ENCODE peak calls at places on chromosomes 7 and 10, in six cellular contexts. T is prostate gland, J is IMR-90, K is pancreas, H is heart left ventricle, A is psoas muscle. R is an unnamed sample.

GRCh38 chr10:19302117-19302516 is 253.5 kb downstream of the MALRD1 start:
- DNase-seq in T (no peak), J (peak; percentile 90), K (no peak), H (no peak), A (no peak), R (no peak)

GRCh38 chr7:40879941-40880558 is 745.2 kb downstream of the SUGCT start:
- DNase-seq in T (no peak), J (no peak), K (no peak), H (no peak), A (no peak), R (no peak)

GRCh38 chr10:77553966-77554365 is 83.6 kb downstream of the KCNMA1 start:
- DNase-seq in T (no peak), J (no peak), K (no peak), H (no peak), A (no peak), R (no peak)

GRCh38 chr7:151876112-151876898 is 610 bp downstream of the PRKAG2 start:
- DNase-seq in T (peak; percentile 84), J (no peak), K (peak; percentile 77), H (peak; percentile 53), A (peak; percentile 78), R (peak; percentile 91)

GRCh38 chr7:94087664-94088352 is 83.7 kb upstream of the BET1 start:
- DNase-seq in T (peak; percentile 36), J (peak; percentile 85), K (peak; percentile 62), H (peak; percentile 29), A (no peak), R (no peak)

GRCh38 chr7:140137078-140137477 is 39.7 kb downstream of the KDM7A start:
- DNase-seq in T (no peak), J (no peak), K (no peak), H (no peak), A (no peak), R (no peak)

GRCh38 chr7:46007990-46008643 is 87.0 kb upstream of the IGFBP3 start:
- DNase-seq in T (no peak), J (no peak), K (peak; percentile 27), H (no peak), A (no peak), R (no peak)

GRCh38 chr7:151711906-151712771 is 164.8 kb downstream of the PRKAG2 start:
- DNase-seq in T (no peak), J (no peak), K (no peak), H (no peak), A (no peak), R (no peak)

GRCh38 chr10:96703358-96703757 is 17.0 kb downstream of the PIK3AP1 start:
- DNase-seq in T (no peak), J (no peak), K (no peak), H (no peak), A (no peak), R (no peak)

GRCh38 chr10:95341716-95342130 is 50.9 kb upstream of the PDLIM1 start:
- DNase-seq in T (no peak), J (peak; percentile 72), K (no peak), H (no peak), A (no peak), R (no peak)

GRCh38 chr7:112112822-112113255 is 93.4 kb downstream of the DOCK4 start:
- DNase-seq in T (no peak), J (peak; percentile 54), K (no peak), H (no peak), A (no peak), R (no peak)
- H3K4me3 ChIP-seq in T (no peak overlapping the region), J (no peak overlapping the region), K (no peak overlapping the region), H (no peak overlapping the region), A (no peak overlapping the region), R (no peak overlapping the region)

GRCh38 chr7:64934478-64934877 is 31.4 kb downstream of the ZNF273 start:
- DNase-seq in T (no peak), J (no peak), K (no peak), H (no peak), A (no peak), R (no peak)
- H3K9me3 ChIP-seq in T (no peaks in the 10 kb centered on the region), J (peaks cover 2% of the 10 kb centered on the region), K (no peaks in the 10 kb centered on the region), H (peaks cover 11% of the 10 kb centered on the region), A (peaks cover 25% of the 10 kb centered on the region), R (peaks cover 44% of the 10 kb centered on the region)

DNA sequence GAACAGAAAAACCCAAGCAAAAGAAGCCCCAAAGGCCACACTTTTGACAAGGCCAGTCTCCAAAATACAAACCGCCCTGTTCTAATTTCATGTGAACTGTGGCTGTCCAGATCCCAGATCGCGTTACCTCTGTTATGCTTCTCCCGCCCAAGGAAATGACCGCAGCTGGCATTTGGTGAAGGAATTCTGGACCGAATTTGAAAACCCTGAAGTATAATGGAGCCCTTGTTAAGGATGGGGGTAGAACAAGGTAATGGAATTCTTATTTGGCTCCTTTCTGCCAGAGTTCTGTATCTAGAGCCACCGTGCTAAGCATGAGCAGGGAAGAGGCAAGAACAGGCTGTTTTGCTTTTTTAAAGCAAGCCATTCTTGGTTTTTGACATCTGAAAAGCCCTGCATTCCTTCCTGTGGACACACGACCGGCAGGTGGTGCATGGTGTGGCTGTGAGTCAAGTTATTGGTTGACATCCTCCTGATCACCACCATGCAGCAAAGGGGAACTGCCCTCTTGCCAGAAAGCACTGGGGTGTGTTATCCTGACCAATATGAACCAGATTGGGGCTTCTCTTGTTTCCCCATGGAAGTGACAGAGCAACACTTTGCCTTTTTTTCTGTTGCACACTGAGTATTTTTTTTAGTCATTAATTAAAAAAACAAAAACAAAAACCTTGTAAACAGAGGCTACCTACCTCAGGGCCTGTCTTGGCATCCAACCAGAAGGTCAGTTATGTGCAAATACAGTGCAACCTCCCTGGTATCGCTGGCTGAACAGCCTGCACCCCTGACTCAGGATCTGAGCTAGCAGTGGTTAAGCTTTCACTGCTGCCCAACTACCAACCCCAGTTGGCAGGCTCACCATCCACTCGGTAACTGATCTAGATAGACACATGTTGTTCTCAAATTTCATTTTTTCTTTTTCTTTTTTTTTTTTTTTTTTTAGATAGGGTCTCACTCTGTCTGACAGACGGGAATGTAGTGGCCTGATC is 14.2 kb downstream of the UCMA start:
- DNase-seq in T (no peak), J (peak; percentile 7), K (no peak), H (no peak), A (peak; percentile 20), R (peak; percentile 56)
- TF ChIP-seq CTCF in T (no peak), J (no peak), K (no peak), H (no peak), A (peak; percentile 16), R (no peak)

GRCh38 chr7:68684246-68684850 is 913.9 kb upstream of the AUTS2 start:
- DNase-seq in T (no peak), J (peak; percentile 17), K (no peak), H (no peak), A (no peak), R (no peak)
- H3K4me3 ChIP-seq in T (no peak overlapping the region), J (no peak overlapping the region), K (no peak overlapping the region), H (no peak overlapping the region), A (no peak overlapping the region), R (no peak overlapping the region)

GRCh38 chr7:158430308-158431034 is 157.2 kb downstream of the PTPRN2 start:
- DNase-seq in T (no peak), J (no peak), K (no peak), H (no peak), A (no peak), R (no peak)

GRCh38 chr7:158431055-158431940 is 156.3 kb downstream of the PTPRN2 start:
- DNase-seq in T (no peak), J (no peak), K (no peak), H (no peak), A (no peak), R (no peak)

GRCh38 chr7:158428842-158429753 is 158.5 kb downstream of the PTPRN2 start:
- DNase-seq in T (peak; percentile 34), J (no peak), K (no peak), H (no peak), A (no peak), R (peak; percentile 16)

GRCh38 chr7:158431941-158432347 is 155.7 kb downstream of the PTPRN2 start:
- DNase-seq in T (peak; percentile 43), J (peak; percentile 28), K (no peak), H (no peak), A (peak; percentile 54), R (peak; percentile 50)

GRCh38 chr7:158432369-158433270 is 155.0 kb downstream of the PTPRN2 start:
- DNase-seq in T (peak; percentile 76), J (no peak), K (no peak), H (no peak), A (no peak), R (peak; percentile 86)
- H3K9me3 ChIP-seq in T (no peaks in the 10 kb centered on the region), J (peaks cover 46% of the 10 kb centered on the region), K (no peaks in the 10 kb centered on the region), H (no peaks in the 10 kb centered on the region), A (no peaks in the 10 kb centered on the region), R (no peaks in the 10 kb centered on the region)

DNA sequence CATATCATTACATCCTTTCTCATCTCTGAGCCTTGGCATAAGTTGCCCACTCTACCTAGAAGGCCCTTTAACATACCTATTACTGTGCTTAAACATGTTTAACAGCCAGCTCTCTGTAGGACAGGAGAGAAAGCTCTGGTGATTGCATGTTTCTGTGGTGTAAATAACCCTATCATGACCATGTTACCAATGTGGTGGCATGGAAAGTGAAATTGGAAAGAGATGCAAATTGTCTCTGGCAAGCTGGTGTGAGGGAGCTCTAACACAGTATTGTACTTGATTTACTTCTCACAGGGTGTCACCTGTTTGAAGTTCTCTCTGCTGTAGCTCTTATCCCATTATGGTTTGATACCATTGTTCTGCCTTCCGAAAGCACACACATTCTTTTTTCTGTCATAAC is 231.8 kb upstream of the DKK1 start:
- DNase-seq in T (no peak), J (no peak), K (no peak), H (no peak), A (no peak), R (no peak)
- TF ChIP-seq CTCF in T (no peak), J (no peak), K (no peak), H (no peak), A (no peak), R (no peak)

GRCh38 chr10:86954681-86955500 is 2.5 kb downstream of the MMRN2 start:
- DNase-seq in T (no peak), J (no peak), K (no peak), H (no peak), A (no peak), R (no peak)
- H3K4me3 ChIP-seq in T (no peak overlapping the region), J (no peak overlapping the region), K (no peak overlapping the region), H (peak overlapping the region; percentile 63), A (peak overlapping the region; percentile 59), R (no peak overlapping the region)